ENCODE peak calls at places on chromosomes 5 and 9, in ten cellular contexts. L is mammary epithelial cell; J is stimulated activated CD8-positive, alpha-beta memory T cell treated with anti-CD3 and anti-CD28 coated beads, Interleukin-7, amount 100 ng/mL, for 1 hour; U is cardiac septum; M is NCI-H345; S is PC-9; C is fibroblast of the conjunctiva; I is fibroblast of the aortic adventitia; G is heart right ventricle; T is HepG2. K is an unnamed sample.

GRCh38 chr9:33290994-33291397 is 680 bp downstream of the NFX1 start:
- DNase-seq in L (no peak), J (no peak), S (no peak), M (no peak), I (peak; percentile 94), G (no peak), T (peak; percentile 54), C (peak; percentile 69), U (no peak), K (no peak)

GRCh38 chr9:34653131-34653530 is 1.1 kb downstream of the IL11RA start:
- DNase-seq in G (no peak), C (no peak), L (no peak), S (no peak), U (no peak), T (no peak), I (peak; percentile 47), M (no peak), J (no peak), K (no peak)

GRCh38 chr5:172757394-172758010 is 13.5 kb downstream of the DUSP1 start:
- DNase-seq in J (no peak), I (no peak), G (no peak), L (no peak), C (no peak), T (no peak), S (no peak), M (no peak), U (no peak), K (no peak)

GRCh38 chr5:173271371-173271770 is 36.4 kb upstream of the NKX2-5 start:
- DNase-seq in T (no peak), G (no peak), M (no peak), C (no peak), I (no peak), U (no peak), J (no peak), L (no peak), S (no peak), K (no peak)

GRCh38 chr5:170280090-170280493 is 17.5 kb downstream of the LCP2 start:
- DNase-seq in L (no peak), C (no peak), S (no peak), T (no peak), M (no peak), J (no peak), U (no peak), G (no peak), I (no peak), K (no peak)

GRCh38 chr9:129283705-129284606 is 105.9 kb upstream of the IER5L start:
- DNase-seq in L (no peak), C (no peak), G (no peak), M (no peak), T (no peak), S (no peak), I (no peak), U (peak; percentile 70), J (no peak), K (peak; percentile 6)

GRCh38 chr5:138035605-138036537 is 3.0 kb upstream of the FAM13B start:
- DNase-seq in I (peak; percentile 92), J (peak; percentile 16), G (no peak), C (peak; percentile 86), L (peak; percentile 77), S (peak; percentile 55), T (peak; percentile 91), U (no peak), M (peak; percentile 90), K (peak; percentile 75)

GRCh38 chr9:88736136-88736637 is 201.2 kb downstream of the NXNL2 start:
- DNase-seq in S (no peak), T (no peak), G (no peak), U (no peak), J (no peak), L (no peak), M (no peak), I (no peak), C (peak; percentile 60), K (no peak)

GRCh38 chr5:111976705-111977104 is 219.7 kb upstream of the NREP start:
- DNase-seq in I (peak; percentile 49), J (no peak), U (no peak), S (no peak), M (no peak), L (no peak), T (no peak), C (no peak), G (no peak), K (no peak)

GRCh38 chr9:121765021-121765950 is 113.9 kb downstream of the DAB2IP start:
- DNase-seq in T (peak; percentile 90), S (peak; percentile 88), L (peak; percentile 32), I (peak; percentile 36), U (no peak), C (no peak), M (no peak), J (no peak), G (peak; percentile 65), K (no peak)

GRCh38 chr5:7391215-7391614 is 4.7 kb upstream of the ADCY2 start:
- DNase-seq in C (no peak), U (no peak), S (no peak), M (no peak), I (no peak), T (peak; percentile 33), L (no peak), G (no peak), J (no peak), K (peak; percentile 87)

GRCh38 chr5:149056611-149057165 is 6.2 kb downstream of the SH3TC2 start:
- DNase-seq in M (no peak), J (no peak), C (no peak), I (no peak), G (no peak), T (no peak), L (no peak), U (no peak), S (no peak), K (no peak)

GRCh38 chr9:70159630-70160029 is 99.1 kb upstream of the SMC5 start:
- DNase-seq in T (no peak), S (no peak), C (no peak), G (no peak), J (no peak), I (no peak), U (no peak), L (no peak), M (no peak), K (no peak)

GRCh38 chr5:64570395-64570996 is 64.7 kb downstream of the RGS7BP start:
- DNase-seq in U (no peak), J (no peak), I (no peak), S (no peak), C (no peak), L (no peak), T (no peak), G (no peak), M (no peak), K (no peak)

GRCh38 chr9:20319641-20320337 is 302.5 kb downstream of the MLLT3 start:
- DNase-seq in T (no peak), G (no peak), L (peak; percentile 85), M (peak; percentile 10), C (peak; percentile 18), S (no peak), U (no peak), J (no peak), I (peak; percentile 49), K (no peak)

GRCh38 chr5:171221931-171222330 is 87.1 kb upstream of the TLX3 start:
- DNase-seq in S (no peak), L (no peak), I (peak; percentile 18), U (no peak), J (no peak), T (no peak), M (no peak), G (no peak), C (peak; percentile 1), K (no peak)

GRCh38 chr9:101536351-101536750 is 2.7 kb downstream of the RNF20 start:
- DNase-seq in C (no peak), S (no peak), I (peak; percentile 29), L (peak; percentile 46), U (no peak), M (no peak), T (no peak), J (no peak), G (no peak), K (no peak)

GRCh38 chr5:150960791-150961396 is 56.1 kb upstream of the ZNF300 start:
- DNase-seq in G (no peak), J (no peak), I (no peak), C (no peak), T (no peak), U (no peak), M (no peak), L (no peak), S (no peak), K (no peak)

GRCh38 chr5:11050596-11051304 is 289.7 kb upstream of the DAP start:
- DNase-seq in I (peak; percentile 0), L (peak; percentile 4), U (no peak), M (no peak), G (no peak), J (no peak), T (no peak), S (no peak), C (no peak), K (no peak)

GRCh38 chr9:121945849-121946248 is 147.3 kb downstream of the TTLL11 start:
- DNase-seq in C (no peak), J (no peak), G (no peak), I (peak; percentile 16), L (peak; percentile 57), S (peak; percentile 20), T (no peak), U (no peak), M (no peak), K (no peak)

GRCh38 chr9:108434502-108434901 is 421.3 kb downstream of the ACTL7B start:
- DNase-seq in G (no peak), M (no peak), U (no peak), S (no peak), C (no peak), J (no peak), L (no peak), T (no peak), I (peak; percentile 18), K (no peak)

GRCh38 chr5:167947312-167947711 is 344.1 kb upstream of the WWC1 start:
- DNase-seq in C (no peak), G (no peak), U (no peak), M (no peak), L (no peak), J (no peak), T (no peak), I (no peak), S (no peak), K (no peak)

GRCh38 chr5:124824637-124825158 is 78.3 kb upstream of the ZNF608 start:
- DNase-seq in L (peak; percentile 83), T (no peak), I (peak; percentile 90), M (no peak), G (no peak), S (no peak), J (no peak), U (no peak), C (peak; percentile 36), K (peak; percentile 23)

GRCh38 chr5:180387798-180388197 is 34.7 kb upstream of the GFPT2 start:
- DNase-seq in L (no peak), S (no peak), M (no peak), J (no peak), G (no peak), I (no peak), U (peak; percentile 17), T (no peak), C (no peak), K (no peak)

GRCh38 chr5:53092242-53092641 is 17.3 kb downstream of the MOCS2 start:
- DNase-seq in T (no peak), G (no peak), I (no peak), L (no peak), U (no peak), M (no peak), S (no peak), C (no peak), J (no peak), K (no peak)

GRCh38 chr9:133506653-133507038 is 18.1 kb downstream of the MYMK start:
- DNase-seq in L (no peak), I (peak; percentile 95), J (no peak), T (peak; percentile 98), U (no peak), M (no peak), C (peak; percentile 51), S (peak; percentile 85), G (peak; percentile 65), K (no peak)

GRCh38 chr9:98637381-98637780 is 71.4 kb downstream of the GABBR2 start:
- DNase-seq in G (no peak), I (peak; percentile 4), J (no peak), U (no peak), M (no peak), L (peak; percentile 11), S (no peak), T (no peak), C (no peak), K (no peak)

GRCh38 chr9:72542917-72543316 is 21.5 kb downstream of the TMC1 start:
- DNase-seq in U (no peak), C (no peak), T (no peak), J (no peak), G (no peak), I (peak; percentile 67), M (no peak), L (no peak), S (no peak), K (no peak)